ENCODE peak calls at places on chromosomes 2 and 18, in five cellular contexts. X is K562, J is spleen, F is stomach, Z is esophagus muscularis mucosa. P is an unnamed sample.

GRCh38 chr18:34370704-34371405 is 146.1 kb upstream of the NOL4 start:
- DNase-seq in X (no peak), J (no peak), F (no peak), Z (no peak), P (no peak)

GRCh38 chr2:229297284-229297683 is 26.2 kb upstream of the PID1 start:
- DNase-seq in X (no peak), J (no peak), F (no peak), Z (no peak), P (no peak)

GRCh38 chr18:48749768-48750167 is 201.0 kb downstream of the SMAD7 start:
- DNase-seq in X (no peak), J (peak), F (no peak), Z (no peak), P (no peak)

GRCh38 chr2:188969236-188970032 is 4.7 kb upstream of the COL3A1 start:
- DNase-seq in X (no peak), J (no peak), F (no peak), Z (no peak), P (no peak)

GRCh38 chr2:106542730-106543359 is 55.7 kb downstream of the CD8B2 start:
- DNase-seq in X (peak), J (peak), F (peak), Z (no peak), P (peak)

GRCh38 chr2:159684796-159685195 is 27.5 kb upstream of the MARCHF7 start:
- DNase-seq in X (no peak), J (no peak), F (no peak), Z (no peak), P (no peak)

GRCh38 chr2:205906419-205906818 is 179.6 kb downstream of the INO80D start:
- DNase-seq in X (no peak), J (no peak), F (no peak), Z (no peak), P (no peak)

GRCh38 chr18:8615397-8616025 is 6.3 kb downstream of the RAB12 start:
- DNase-seq in X (peak), J (no peak), F (no peak), Z (no peak), P (peak)

GRCh38 chr2:175008801-175009495 is 3.8 kb upstream of the CHN1 start:
- DNase-seq in X (no peak), J (no peak), F (no peak), Z (no peak), P (no peak)

GRCh38 chr2:215929602-215930335 is 83.6 kb downstream of the MREG start:
- DNase-seq in X (peak), J (no peak), F (no peak), Z (peak), P (no peak)

GRCh38 chr2:2524340-2524941 is 193.4 kb upstream of the MYT1L start:
- DNase-seq in X (no peak), J (no peak), F (no peak), Z (no peak), P (no peak)

GRCh38 chr18:36135264-36135663 is 5.6 kb downstream of the ELP2 start:
- DNase-seq in X (no peak), J (no peak), F (no peak), Z (no peak), P (no peak)

GRCh38 chr2:132824716-132825115 is 154.7 kb upstream of the LYPD1 start:
- DNase-seq in X (no peak), J (no peak), F (no peak), Z (no peak), P (no peak)

GRCh38 chr2:221563601-221564000 is 8.5 kb downstream of the EPHA4 start:
- DNase-seq in X (no peak), J (no peak), F (no peak), Z (no peak), P (no peak)

GRCh38 chr2:60549250-60550150 is 4.0 kb downstream of the BCL11A start:
- DNase-seq in X (no peak), J (peak), F (no peak), Z (no peak), P (no peak)

GRCh38 chr2:200255549-200255948 is 50.9 kb upstream of the SPATS2L start:
- DNase-seq in X (no peak), J (no peak), F (no peak), Z (no peak), P (no peak)

GRCh38 chr18:53478155-53478554 is 746.3 kb downstream of the MBD2 start:
- DNase-seq in X (no peak), J (no peak), F (no peak), Z (no peak), P (no peak)

GRCh38 chr2:10655074-10655840 is 34.5 kb downstream of the NOL10 start:
- DNase-seq in X (no peak), J (no peak), F (no peak), Z (no peak), P (no peak)

GRCh38 chr2:9800639-9800974 is 42.7 kb upstream of the TAF1B start:
- DNase-seq in X (no peak), J (no peak), F (no peak), Z (no peak), P (no peak)

GRCh38 chr2:239372835-239373234 is 28.0 kb downstream of the HDAC4 start:
- DNase-seq in X (no peak), J (peak), F (no peak), Z (no peak), P (no peak)

GRCh38 chr2:37098416-37099118 is 14.2 kb downstream of the GPATCH11 start:
- DNase-seq in X (no peak), J (no peak), F (no peak), Z (no peak), P (no peak)

GRCh38 chr2:226902041-226902972 is 66.5 kb downstream of the RHBDD1 start:
- DNase-seq in X (no peak), J (no peak), F (no peak), Z (no peak), P (no peak)

GRCh38 chr2:177759443-177759842 is 313.1 kb downstream of the PDE11A start:
- DNase-seq in X (no peak), J (no peak), F (no peak), Z (no peak), P (no peak)

GRCh38 chr2:238203973-238204683 is 633 bp upstream of the ILKAP start:
- DNase-seq in X (peak), J (no peak), F (no peak), Z (no peak), P (no peak)

GRCh38 chr18:13629841-13630747 is 96.3 kb downstream of the FAM210A start:
- DNase-seq in X (peak), J (no peak), F (no peak), Z (no peak), P (no peak)

GRCh38 chr18:67285583-67285982 is 230.9 kb downstream of the DSEL start:
- DNase-seq in X (no peak), J (no peak), F (no peak), Z (no peak), P (no peak)

GRCh38 chr2:111640480-111640879 is 243.5 kb downstream of the ANAPC1 start:
- DNase-seq in X (no peak), J (no peak), F (no peak), Z (no peak), P (no peak)

GRCh38 chr2:166270376-166270775 is 105.4 kb downstream of the SCN9A start:
- DNase-seq in X (no peak), J (no peak), F (no peak), Z (no peak), P (no peak)

GRCh38 chr2:142142595-142142994 is 11.8 kb upstream of the LRP1B start:
- DNase-seq in X (no peak), J (no peak), F (no peak), Z (no peak), P (no peak)

GRCh38 chr18:58662118-58662517 is 9.1 kb upstream of the MALT1 start:
- DNase-seq in X (no peak), J (no peak), F (no peak), Z (peak), P (no peak)

GRCh38 chr2:158783923-158784322 is 11.2 kb upstream of the DAPL1 start:
- DNase-seq in X (no peak), J (no peak), F (no peak), Z (no peak), P (no peak)

GRCh38 chr2:230412846-230413245 is 3.2 kb upstream of the SP100 start:
- DNase-seq in X (peak), J (peak), F (no peak), Z (peak), P (no peak)
- H3K27ac ChIP-seq in X (peak), J (peak), F (peak), Z (no peak), P (no peak)

DNA sequence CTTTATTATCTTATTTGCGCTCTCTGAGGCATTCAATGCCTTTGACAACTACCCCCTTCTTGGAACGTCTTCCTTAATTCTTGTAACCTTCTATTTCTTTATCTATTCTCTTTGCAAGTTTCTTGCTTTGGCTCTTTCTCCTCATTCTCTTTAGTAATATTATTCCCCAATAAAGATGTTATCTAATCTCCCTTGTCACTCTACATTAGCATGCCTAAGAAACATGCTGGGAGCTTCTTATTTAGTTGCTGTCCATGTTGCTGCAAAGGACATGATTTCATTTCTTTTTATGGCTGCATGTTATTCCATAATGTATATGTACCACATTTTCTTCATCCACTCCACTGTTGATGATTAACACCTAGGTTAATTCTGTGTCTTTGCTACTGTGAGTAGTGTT is 113.7 kb downstream of the RDH14 start:
- DNase-seq in X (no peak), J (no peak), F (no peak), Z (no peak), P (no peak)
- TF ChIP-seq POLR2AphosphoS5 in X (no peak), J (no peak), F (no peak), Z (no peak), P (no peak)

GRCh38 chr2:98172150-98172765 is 85.3 kb downstream of the VWA3B start:
- DNase-seq in X (no peak), J (no peak), F (no peak), Z (peak), P (no peak)

GRCh38 chr2:98180456-98180855 is 93.5 kb downstream of the VWA3B start:
- DNase-seq in X (no peak), J (no peak), F (no peak), Z (no peak), P (no peak)

GRCh38 chr2:98170076-98170475 is 83.1 kb downstream of the VWA3B start:
- DNase-seq in X (no peak), J (no peak), F (no peak), Z (no peak), P (no peak)

GRCh38 chr2:98172951-98173350 is 86.0 kb downstream of the VWA3B start:
- DNase-seq in X (no peak), J (no peak), F (no peak), Z (peak), P (no peak)

DNA sequence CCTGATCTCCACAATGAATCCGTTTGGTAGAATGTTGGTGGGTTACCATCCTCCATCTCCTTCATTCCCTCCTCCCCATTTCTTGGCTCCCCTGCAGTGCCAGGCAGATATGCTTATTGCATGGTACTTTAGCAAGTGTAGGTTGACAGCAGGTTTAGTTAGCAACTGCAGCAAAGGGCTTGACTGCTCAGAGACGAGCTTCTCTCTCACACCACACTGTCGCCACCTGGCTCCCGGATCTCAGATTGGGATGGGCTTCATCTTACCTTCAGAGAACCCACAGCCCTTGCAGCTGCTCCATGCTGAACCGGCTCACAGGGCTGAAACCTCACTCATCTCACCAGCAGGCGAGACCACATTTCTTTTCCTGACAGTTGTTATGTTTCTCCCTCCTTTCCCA is 88.8 kb downstream of the VWA3B start:
- DNase-seq in X (peak), J (no peak), F (no peak), Z (peak), P (no peak)
- H3K4me3 ChIP-seq in X (no peak), J (no peak), F (no peak), Z (no peak), P (no peak)

GRCh38 chr2:105371156-105371555 is 27.7 kb downstream of the FHL2 start:
- DNase-seq in X (no peak), J (no peak), F (no peak), Z (no peak), P (no peak)

GRCh38 chr2:105369009-105369408 is 29.8 kb downstream of the FHL2 start:
- DNase-seq in X (no peak), J (no peak), F (no peak), Z (no peak), P (no peak)

GRCh38 chr2:105371810-105372209 is 27.0 kb downstream of the FHL2 start:
- DNase-seq in X (no peak), J (no peak), F (no peak), Z (no peak), P (no peak)

GRCh38 chr2:105373344-105373781 is 25.5 kb downstream of the FHL2 start:
- DNase-seq in X (no peak), J (no peak), F (peak), Z (no peak), P (no peak)

DNA sequence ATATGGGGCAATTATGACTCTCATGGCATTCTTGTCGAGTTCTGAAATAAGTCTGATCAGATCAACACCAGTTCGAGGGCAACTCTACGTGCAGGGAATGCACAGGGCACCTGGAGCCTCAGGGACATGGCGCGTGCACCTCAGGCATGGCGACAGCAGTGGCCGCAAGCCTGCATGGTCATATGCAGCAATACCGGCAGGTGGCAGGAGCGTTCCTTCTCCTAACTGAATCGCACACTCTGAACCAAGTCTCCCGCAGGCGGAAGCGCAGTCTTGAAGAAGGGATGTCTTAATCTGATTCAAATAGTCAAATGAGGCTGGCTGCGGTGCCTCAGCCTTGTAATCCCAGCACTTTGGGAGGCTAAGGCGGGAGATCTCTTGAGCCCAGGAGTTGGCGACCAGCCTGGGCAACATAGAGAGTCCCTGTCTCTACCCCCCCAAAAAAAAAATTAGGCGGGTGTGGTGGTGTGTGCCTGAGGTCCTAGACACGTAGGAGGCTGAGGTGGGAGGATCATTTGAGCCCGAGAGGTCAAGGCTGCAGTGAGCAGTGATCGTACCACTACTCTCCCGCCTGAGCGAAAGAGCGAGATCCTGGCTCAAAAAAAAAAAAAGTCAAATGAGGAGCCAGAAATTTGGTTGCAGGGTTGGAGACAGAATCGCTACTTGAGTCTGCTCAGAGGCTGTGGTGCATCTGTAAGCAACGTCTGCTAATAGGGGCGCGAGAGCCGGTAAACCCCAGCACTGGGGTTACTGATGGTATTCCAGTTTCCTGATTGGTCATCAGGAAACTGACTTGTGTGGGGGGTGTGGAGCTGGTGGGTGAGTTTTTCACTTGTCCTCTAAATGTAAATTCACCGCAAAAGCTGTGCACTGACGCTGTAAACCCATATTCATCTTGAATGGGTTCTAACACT is 28.8 kb downstream of the FHL2 start:
- DNase-seq in X (peak), J (peak), F (peak), Z (no peak), P (peak)
- H3K27ac ChIP-seq in X (no peak), J (no peak), F (peak), Z (no peak), P (no peak)

GRCh38 chr2:47388888-47389287 is 14.1 kb upstream of the MSH2 start:
- DNase-seq in X (no peak), J (no peak), F (no peak), Z (no peak), P (no peak)

GRCh38 chr2:47386551-47386950 is 16.4 kb upstream of the MSH2 start:
- DNase-seq in X (no peak), J (no peak), F (no peak), Z (no peak), P (no peak)

GRCh38 chr2:47389692-47390091 is 13.3 kb upstream of the MSH2 start:
- DNase-seq in X (no peak), J (no peak), F (peak), Z (no peak), P (no peak)
- TF ChIP-seq POLR2AphosphoS5 in X (no peak), J (no peak), F (no peak), Z (no peak), P (no peak)

GRCh38 chr2:130828461-130828860 is 8.3 kb upstream of the ARHGEF4 start:
- DNase-seq in X (no peak), J (peak), F (no peak), Z (no peak), P (no peak)

GRCh38 chr2:130827502-130828251 is 9.0 kb upstream of the ARHGEF4 start:
- DNase-seq in X (no peak), J (peak), F (no peak), Z (no peak), P (no peak)

GRCh38 chr2:130826419-130826818 is 10.3 kb upstream of the ARHGEF4 start:
- DNase-seq in X (no peak), J (peak), F (no peak), Z (no peak), P (no peak)

GRCh38 chr2:130825972-130826253 is 10.8 kb upstream of the ARHGEF4 start:
- DNase-seq in X (no peak), J (peak), F (no peak), Z (no peak), P (no peak)

GRCh38 chr2:130826821-130827501 is 9.8 kb upstream of the ARHGEF4 start:
- DNase-seq in X (no peak), J (peak), F (no peak), Z (no peak), P (no peak)
- H3K4me3 ChIP-seq in X (no peak), J (no peak), F (no peak), Z (no peak), P (no peak)

DNA sequence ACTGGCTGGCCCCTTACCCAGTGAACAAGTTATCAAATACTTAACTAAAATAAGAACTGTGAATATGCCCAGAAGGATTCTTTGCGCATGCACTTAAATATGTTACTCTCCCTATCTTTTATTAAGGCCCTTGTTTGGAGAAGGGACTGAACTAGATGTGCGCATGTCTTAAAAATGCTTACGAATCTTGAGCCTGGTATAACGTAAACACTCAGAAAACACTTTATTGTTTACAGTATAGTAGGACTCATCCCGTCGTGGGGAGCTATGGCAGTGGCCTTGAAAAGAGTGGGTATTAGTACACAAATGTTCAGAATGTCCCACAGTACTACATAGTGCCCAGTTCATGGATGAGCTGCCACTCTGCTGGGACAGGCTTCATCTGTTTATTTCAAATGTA is 75.9 kb upstream of the MAP4K3 start:
- DNase-seq in X (peak), J (no peak), F (no peak), Z (no peak), P (no peak)
- H3K27ac ChIP-seq in X (peak), J (peak), F (peak), Z (peak), P (no peak)

GRCh38 chr18:2914185-2914584 is 67.4 kb downstream of the EMILIN2 start:
- DNase-seq in X (no peak), J (no peak), F (no peak), Z (no peak), P (no peak)

GRCh38 chr18:2911533-2911932 is 64.7 kb downstream of the EMILIN2 start:
- DNase-seq in X (no peak), J (no peak), F (no peak), Z (no peak), P (no peak)

GRCh38 chr18:2912357-2913299 is 65.8 kb downstream of the EMILIN2 start:
- DNase-seq in X (no peak), J (no peak), F (no peak), Z (no peak), P (no peak)

GRCh38 chr18:2914844-2915243 is 68.0 kb downstream of the EMILIN2 start:
- DNase-seq in X (no peak), J (no peak), F (no peak), Z (no peak), P (no peak)

GRCh38 chr18:2913398-2914005 is 66.7 kb downstream of the EMILIN2 start:
- DNase-seq in X (no peak), J (no peak), F (no peak), Z (no peak), P (no peak)
- TF ChIP-seq POLR2AphosphoS5 in X (no peak), J (peak), F (no peak), Z (no peak), P (no peak)

DNA sequence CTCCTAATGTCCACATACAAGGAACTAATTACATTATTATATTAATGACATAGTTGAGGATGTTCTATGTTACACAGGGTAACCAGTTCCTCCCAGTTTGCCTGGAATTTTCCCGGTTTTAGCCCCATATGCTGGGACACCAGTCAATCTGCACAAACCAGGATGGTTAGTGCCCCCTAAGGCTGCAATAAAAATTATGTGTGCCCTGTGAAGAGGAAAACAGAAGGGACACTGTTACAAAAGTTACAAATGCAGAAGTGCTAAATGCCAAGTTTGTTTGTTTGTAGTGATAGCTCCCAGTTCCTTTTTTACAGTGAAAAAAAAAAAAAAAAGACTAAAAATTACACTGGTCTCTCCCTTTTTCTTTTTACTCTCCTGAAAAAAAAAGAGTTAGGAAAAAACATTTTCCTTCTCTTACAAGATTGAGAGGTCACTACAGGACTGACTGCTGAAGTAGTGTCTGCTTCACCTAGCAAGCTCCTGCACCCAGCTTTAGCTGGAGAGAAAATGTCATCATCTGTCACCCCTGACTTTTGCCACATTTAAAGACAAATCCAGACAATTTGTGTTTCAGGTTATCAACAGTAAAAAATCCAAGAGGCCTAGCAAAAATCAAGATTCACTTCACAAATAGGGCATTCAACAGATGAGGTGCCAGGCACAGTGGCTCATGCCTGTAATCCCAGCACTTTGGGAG is 3.2 kb downstream of the ANKRD44 start:
- DNase-seq in X (no peak), J (no peak), F (no peak), Z (no peak), P (no peak)
- H3K4me3 ChIP-seq in X (no peak), J (peak), F (no peak), Z (no peak), P (no peak)

P was measured in SK-N-MC.